ENCODE peak calls at places on chromosome 19, in ten cellular contexts. M, T, D, P, S, O, L, W, B and C are unnamed samples.

GRCh38 chr19:35306473-35307246 is 14.7 kb downstream of the MAG start:
- DNase-seq in D (no peak), P (no peak), B (no peak), S (no peak), T (no peak), L (no peak), O (no peak), M (no peak), W (no peak), C (no peak)

GRCh38 chr19:39178296-39179006 is 18.3 kb upstream of the NCCRP1 start:
- DNase-seq in P (no peak), O (no peak), T (no peak), W (no peak), M (no peak), D (no peak), S (no peak), L (no peak), B (no peak), C (no peak)

GRCh38 chr19:17001603-17002183 is 24.9 kb downstream of the CPAMD8 start:
- DNase-seq in D (no peak), M (no peak), P (no peak), B (peak), L (no peak), O (no peak), T (no peak), W (peak), S (no peak), C (no peak)

GRCh38 chr19:11387154-11388034 is 3.3 kb upstream of the EPOR start:
- DNase-seq in P (no peak), B (no peak), L (no peak), W (no peak), T (no peak), O (no peak), M (no peak), D (no peak), S (no peak), C (no peak)

GRCh38 chr19:29843180-29844051 is 31.6 kb downstream of the CCNE1 start:
- DNase-seq in O (peak), W (peak), P (peak), S (no peak), M (peak), D (peak), L (peak), B (peak), T (no peak), C (no peak)

GRCh38 chr19:47133021-47133471 is 2.4 kb downstream of the SAE1 start:
- DNase-seq in P (no peak), L (no peak), T (no peak), W (no peak), S (no peak), O (no peak), B (no peak), M (no peak), D (no peak), C (no peak)

GRCh38 chr19:1624458-1624857 is 19.2 kb upstream of the UQCR11 start:
- DNase-seq in W (peak), S (no peak), M (peak), T (no peak), B (peak), L (peak), D (peak), O (no peak), P (no peak), C (peak)

GRCh38 chr19:33373701-33374405 is at the start of gene CEBPG:
- DNase-seq in O (peak), P (peak), L (no peak), S (no peak), D (peak), T (no peak), B (peak), M (peak), W (no peak), C (peak)

GRCh38 chr19:38888876-38889275 is 10.5 kb downstream of the SIRT2 start:
- DNase-seq in S (no peak), T (no peak), P (no peak), B (no peak), D (no peak), M (no peak), W (no peak), L (no peak), O (no peak), C (no peak)

GRCh38 chr19:29683009-29683408 is 17.7 kb downstream of the PLEKHF1 start:
- DNase-seq in M (no peak), W (no peak), B (no peak), L (no peak), O (no peak), P (no peak), D (no peak), S (no peak), T (no peak), C (no peak)

GRCh38 chr19:20565321-20566018 is at the start of gene ZNF737:
- DNase-seq in T (peak), S (peak), M (peak), D (peak), O (peak), L (peak), W (peak), B (peak), P (peak), C (peak)

GRCh38 chr19:54188224-54188871 is 1.0 kb downstream of the MBOAT7 start:
- DNase-seq in T (no peak), B (no peak), W (peak), D (peak), P (no peak), S (no peak), O (no peak), L (no peak), M (no peak), C (peak)

DNA sequence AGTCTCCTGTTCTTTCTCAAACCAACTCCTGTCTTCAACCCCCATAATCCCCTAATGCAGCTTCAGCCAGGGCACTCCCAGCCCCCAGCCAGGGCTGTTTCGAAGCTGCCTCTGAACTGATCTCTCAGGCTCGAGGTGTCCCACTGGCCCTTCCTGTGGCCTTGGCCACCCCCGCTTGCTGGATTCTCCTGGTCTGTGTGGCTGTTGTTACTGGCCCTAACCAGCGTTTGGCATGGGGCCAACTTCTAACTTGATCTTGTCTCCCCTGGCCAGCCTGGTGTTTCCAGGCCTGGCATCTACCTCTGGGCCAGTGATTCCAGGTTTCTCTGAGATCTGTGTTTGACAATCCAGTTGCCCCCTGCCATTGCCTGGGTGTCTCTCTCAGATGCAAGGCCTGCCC is 11.0 kb downstream of the XAB2 start:
- DNase-seq in O (no peak), P (peak), L (no peak), B (peak), W (no peak), M (no peak), D (peak), S (no peak), T (peak), C (no peak)
- TF ChIP-seq POLR2A in O (no peak), P (no peak), L (no peak), B (no peak), W (no peak), M (no peak), D (no peak), S (no peak), T (no peak), C (no peak)

GRCh38 chr19:18903146-18904056 is 7.4 kb upstream of the CERS1 start:
- DNase-seq in M (peak), L (no peak), B (no peak), T (no peak), D (no peak), S (no peak), P (no peak), W (no peak), O (no peak), C (no peak)
- TF ChIP-seq POLR2A in M (no peak), L (no peak), B (no peak), T (no peak), D (no peak), S (no peak), P (no peak), W (no peak), O (no peak), C (no peak)

GRCh38 chr19:48170817-48171347 is 402 bp downstream of the ZSWIM9 start:
- DNase-seq in L (no peak), D (no peak), M (no peak), B (no peak), T (no peak), P (no peak), O (no peak), W (peak), S (no peak), C (no peak)

GRCh38 chr19:48168689-48169088 is 1.5 kb downstream of the LIG1 start:
- DNase-seq in P (no peak), B (no peak), M (no peak), T (no peak), O (no peak), W (no peak), D (no peak), L (no peak), S (no peak), C (no peak)

GRCh38 chr19:48171584-48172170 is 1.2 kb downstream of the ZSWIM9 start:
- DNase-seq in D (no peak), W (peak), B (no peak), S (no peak), P (no peak), O (no peak), T (no peak), L (no peak), M (peak), C (no peak)

GRCh38 chr19:48169585-48169973 is 565 bp downstream of the LIG1 start:
- DNase-seq in L (peak), W (peak), T (peak), O (peak), D (peak), M (peak), S (peak), B (peak), P (peak), C (peak)

GRCh38 chr19:48169974-48170803 is at the start of the genes LIG1 and ZSWIM9:
- DNase-seq in L (peak), P (peak), M (peak), B (peak), S (peak), O (peak), D (peak), W (peak), T (peak), C (peak)
- TF ChIP-seq POLR2A in L (no peak), P (peak), M (no peak), B (no peak), S (no peak), O (peak), D (peak), W (no peak), T (no peak), C (peak)

GRCh38 chr19:43735957-43736356 is 18.8 kb downstream of the SMG9 start:
- DNase-seq in B (no peak), W (no peak), L (no peak), D (no peak), P (no peak), T (no peak), M (no peak), O (no peak), S (no peak), C (no peak)

GRCh38 chr19:43739836-43740235 is 14.9 kb downstream of the SMG9 start:
- DNase-seq in W (no peak), S (no peak), B (no peak), P (no peak), L (no peak), M (no peak), O (no peak), D (no peak), T (peak), C (no peak)

GRCh38 chr19:43738780-43739211 is 16.0 kb downstream of the SMG9 start:
- DNase-seq in L (no peak), M (no peak), W (no peak), S (no peak), P (no peak), O (no peak), B (no peak), T (no peak), D (no peak), C (no peak)

GRCh38 chr19:43741075-43741840 is 13.5 kb downstream of the SMG9 start:
- DNase-seq in P (no peak), D (no peak), L (no peak), T (no peak), O (no peak), M (no peak), B (peak), W (no peak), S (no peak), C (no peak)

DNA sequence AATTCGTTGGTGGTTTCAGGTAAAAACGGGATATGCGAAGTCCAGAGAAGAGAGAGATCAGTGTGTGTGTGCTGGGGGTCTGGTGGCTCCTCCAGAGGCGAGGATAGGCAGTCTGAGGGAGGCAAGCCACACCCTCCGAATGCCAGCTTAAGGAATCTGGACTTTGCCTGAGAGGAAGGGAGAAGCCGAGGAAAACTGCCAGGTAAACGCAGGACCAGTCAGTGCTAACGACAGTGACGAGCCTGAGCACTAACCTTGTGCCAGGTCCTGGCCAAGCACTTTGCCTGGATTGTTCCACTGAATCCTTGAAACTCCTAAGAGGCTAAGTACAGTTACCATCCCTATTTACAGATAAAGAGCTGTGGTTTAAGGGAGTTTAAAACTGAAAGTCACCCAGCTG is 15.3 kb downstream of the SMG9 start:
- DNase-seq in B (no peak), D (no peak), O (no peak), S (no peak), W (no peak), M (no peak), P (no peak), T (no peak), L (no peak), C (no peak)
- TF ChIP-seq POLR2A in B (no peak), D (no peak), O (no peak), S (no peak), W (no peak), M (no peak), P (no peak), T (no peak), L (no peak), C (no peak)

DNA sequence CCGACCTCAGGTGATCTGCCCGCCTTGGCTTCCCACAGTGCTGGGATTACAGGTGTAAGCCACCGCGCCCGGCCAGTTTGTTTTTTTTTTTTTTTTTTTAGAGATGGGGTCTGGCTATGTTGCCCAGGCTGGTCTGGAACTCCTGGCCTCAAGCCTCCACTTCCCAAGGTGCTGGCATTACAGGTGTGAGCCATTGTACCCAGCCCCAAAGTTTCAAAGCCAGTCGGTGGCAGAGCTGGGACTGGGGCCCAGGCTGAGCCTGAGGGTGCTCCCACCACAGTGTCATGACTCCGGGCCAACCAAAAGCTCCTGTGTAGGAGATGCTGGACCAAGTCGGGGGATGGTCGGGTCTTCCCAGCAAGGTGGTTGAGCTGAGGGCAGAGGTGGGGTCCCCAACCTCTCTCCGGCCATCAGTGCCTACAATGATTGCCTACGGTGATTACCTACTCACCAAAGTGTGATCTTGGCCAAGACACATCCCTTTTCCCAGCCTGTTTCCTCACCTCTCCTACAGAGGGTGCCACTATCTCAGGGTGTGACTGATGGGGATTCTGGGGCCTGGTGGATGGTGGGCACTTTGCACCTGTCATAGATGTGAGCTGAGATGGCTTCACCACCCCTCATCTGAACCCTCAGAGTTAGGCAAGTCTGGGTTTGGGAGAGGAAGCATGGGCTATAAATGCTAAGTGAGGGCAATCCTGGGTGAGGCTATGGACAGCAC is 5.9 kb upstream of the SAMD1 start:
- DNase-seq in T (no peak), M (no peak), B (no peak), S (no peak), L (no peak), W (no peak), D (no peak), P (no peak), O (no peak), C (no peak)
- TF ChIP-seq POLR2A in T (no peak), M (no peak), B (no peak), S (no peak), L (no peak), W (no peak), D (no peak), P (no peak), O (no peak), C (no peak)

GRCh38 chr19:41352279-41352608 is 1.5 kb downstream of the TGFB1 start:
- DNase-seq in L (no peak), O (no peak), S (no peak), B (no peak), D (no peak), P (no peak), T (no peak), W (no peak), M (no peak), C (no peak)

GRCh38 chr19:41352609-41353465 is 885 bp downstream of the TGFB1 start:
- DNase-seq in W (peak), M (peak), O (peak), D (peak), P (peak), L (peak), S (no peak), B (peak), T (peak), C (no peak)

GRCh38 chr19:41350735-41351338 is 2.9 kb downstream of the TGFB1 start:
- DNase-seq in S (no peak), B (peak), M (no peak), L (no peak), T (no peak), O (no peak), D (no peak), P (no peak), W (no peak), C (no peak)

GRCh38 chr19:41353466-41354342 is at the start of gene TGFB1:
- DNase-seq in O (peak), P (peak), M (peak), L (peak), D (peak), S (peak), W (peak), T (peak), B (peak), C (peak)

DNA sequence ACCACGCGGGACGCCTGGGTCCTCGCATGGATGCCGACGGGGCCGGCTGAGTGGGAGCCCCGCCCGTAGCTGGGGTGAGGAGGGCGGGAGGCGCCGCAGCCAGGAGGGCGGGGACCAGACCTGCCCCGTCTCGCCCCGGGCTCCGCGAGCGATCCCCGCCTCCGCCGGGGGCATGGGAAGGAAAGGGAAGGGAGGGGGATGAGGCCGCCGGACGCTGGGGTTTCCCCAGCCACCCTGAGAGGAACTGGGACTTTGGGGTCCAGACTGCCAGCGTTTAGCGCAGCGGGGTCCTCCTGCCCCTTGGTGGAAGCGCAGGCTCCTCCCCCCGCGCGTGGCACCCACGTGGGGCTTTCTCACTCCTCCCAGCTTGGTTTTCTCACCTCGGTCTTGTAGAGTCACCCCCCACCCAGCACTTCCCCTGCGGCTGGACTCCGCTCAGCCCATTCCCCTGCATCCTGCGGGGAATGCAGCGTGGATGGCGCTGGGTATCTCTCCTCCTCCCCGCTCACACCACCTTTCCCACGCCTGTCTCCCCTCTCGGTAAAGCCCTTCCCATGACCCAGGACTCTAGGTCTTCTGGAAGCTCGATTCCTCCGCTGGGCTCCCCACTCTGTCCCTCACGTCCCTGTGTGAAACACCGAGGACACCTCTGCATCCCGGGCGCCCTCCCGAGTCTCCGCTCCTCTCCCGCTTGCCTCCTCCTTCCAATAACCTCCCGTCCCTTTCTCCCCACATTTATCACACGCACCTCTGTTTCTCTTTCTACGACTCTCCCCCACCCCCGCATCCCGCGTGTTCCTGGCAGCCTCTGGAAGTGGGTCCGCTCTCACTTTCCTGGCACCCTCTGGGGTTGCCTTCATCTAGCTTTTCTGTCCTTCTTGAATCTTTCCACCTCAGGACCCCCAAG is 2.1 kb downstream of the TGFB1 start:
- DNase-seq in B (peak), W (peak), M (peak), D (peak), P (no peak), L (peak), T (no peak), S (peak), O (peak), C (peak)
- TF ChIP-seq POLR2A in B (no peak), W (no peak), M (no peak), D (peak), P (no peak), L (no peak), T (no peak), S (no peak), O (peak), C (peak)